ENCODE peak calls at places on chromosomes 7 and 10, in seven cellular contexts. A is MCF 10A, P is psoas muscle, R is KG1, M is AG09319, K is GM10248, C is head of caudate nucleus. Y is an unnamed sample.

GRCh38 chr10:84665883-84666463 is 337.6 kb downstream of the CCSER2 start:
- DNase-seq in A (peak), P (no peak), R (no peak), M (no peak), K (peak), C (no peak), Y (peak)

GRCh38 chr10:69461327-69462025 is 10.2 kb downstream of the TSPAN15 start:
- DNase-seq in A (no peak), P (no peak), R (no peak), M (no peak), K (no peak), C (no peak), Y (no peak)

GRCh38 chr7:100678291-100678984 is 4.9 kb downstream of the GNB2 start:
- DNase-seq in A (no peak), P (no peak), R (no peak), M (no peak), K (no peak), C (no peak), Y (no peak)

GRCh38 chr10:60358282-60358681 is 31.4 kb downstream of the ANK3 start:
- DNase-seq in A (no peak), P (no peak), R (no peak), M (no peak), K (peak), C (no peak), Y (peak)

GRCh38 chr10:21572578-21572977 is 38.5 kb downstream of the MLLT10 start:
- DNase-seq in A (peak), P (peak), R (no peak), M (peak), K (no peak), C (no peak), Y (no peak)

GRCh38 chr10:6418167-6418566 is 161.9 kb downstream of the PRKCQ start:
- DNase-seq in A (no peak), P (no peak), R (no peak), M (no peak), K (no peak), C (no peak), Y (no peak)

GRCh38 chr7:131164025-131164899 is 163.4 kb upstream of the MKLN1 start:
- DNase-seq in A (peak), P (no peak), R (no peak), M (peak), K (no peak), C (no peak), Y (peak)

GRCh38 chr10:132700168-132701098 is 85.5 kb downstream of the NKX6-2 start:
- DNase-seq in A (no peak), P (no peak), R (no peak), M (no peak), K (no peak), C (no peak), Y (no peak)

GRCh38 chr10:3452683-3453388 is 280.3 kb upstream of the PITRM1 start:
- DNase-seq in A (peak), P (no peak), R (no peak), M (no peak), K (no peak), C (no peak), Y (peak)

GRCh38 chr10:11685787-11686218 is 56.4 kb upstream of the ECHDC3 start:
- DNase-seq in A (peak), P (peak), R (peak), M (no peak), K (peak), C (no peak), Y (peak)

GRCh38 chr10:47050618-47051455 is 139.6 kb downstream of the PTPN20 start:
- DNase-seq in A (no peak), P (no peak), R (no peak), M (no peak), K (no peak), C (no peak), Y (no peak)

GRCh38 chr10:27153855-27154198 is 357 bp downstream of the YME1L1 start:
- DNase-seq in A (peak), P (no peak), R (no peak), M (no peak), K (no peak), C (no peak), Y (peak)

GRCh38 chr10:132445516-132446194 is 48.7 kb downstream of the PWWP2B start:
- DNase-seq in A (no peak), P (no peak), R (no peak), M (no peak), K (no peak), C (no peak), Y (no peak)

GRCh38 chr10:48249763-48250351 is 24.6 kb downstream of the FRMPD2 start:
- DNase-seq in A (no peak), P (no peak), R (no peak), M (no peak), K (peak), C (no peak), Y (no peak)

GRCh38 chr7:84624927-84625326 is 430.3 kb upstream of the SEMA3A start:
- DNase-seq in A (no peak), P (no peak), R (no peak), M (no peak), K (no peak), C (no peak), Y (peak)

GRCh38 chr7:16794990-16795389 is 9.8 kb downstream of the AGR2 start:
- DNase-seq in A (no peak), P (no peak), R (no peak), M (no peak), K (no peak), C (no peak), Y (no peak)

GRCh38 chr7:89104748-89105685 is 309.5 kb upstream of the TEX47 start:
- DNase-seq in A (no peak), P (no peak), R (no peak), M (no peak), K (no peak), C (no peak), Y (no peak)

Y was measured in epithelial cell of esophagus.